ENCODE peak calls at places on chromosome 18, in six cellular contexts. O is astrocyte; E is sigmoid colon; T is activated CD4-positive, CD25-positive, alpha-beta regulatory T cell treated with anti-CD3 and anti-CD28 coated beads, Interleukin-2, amount 50 U/mL, for 16 hours; B is A549; L is CD8-positive, alpha-beta T cell. H is an unnamed sample.

GRCh38 chr18:44589709-44590108 is 91.0 kb upstream of the SETBP1 start:
- DNase-seq in L (no peak), B (no peak), E (no peak), O (peak; percentile 92), T (no peak), H (peak; percentile 80)

GRCh38 chr18:27017901-27018500 is 152.5 kb upstream of the AQP4 start:
- DNase-seq in B (peak; percentile 13), T (no peak), O (no peak), L (no peak), E (no peak), H (no peak)

GRCh38 chr18:7452331-7452730 is 114.8 kb upstream of the PTPRM start:
- DNase-seq in B (peak; percentile 43), L (no peak), T (no peak), E (no peak), O (no peak), H (no peak)

GRCh38 chr18:48347756-48348326 is 61.3 kb downstream of the ZBTB7C start:
- DNase-seq in L (no peak), O (no peak), T (no peak), B (no peak), E (no peak), H (no peak)

GRCh38 chr18:48872234-48873145 is 78.3 kb downstream of the SMAD7 start:
- DNase-seq in O (peak; percentile 63), B (no peak), E (no peak), L (no peak), T (no peak), H (no peak)

GRCh38 chr18:22324191-22325131 is 93.3 kb downstream of the CTAGE1 start:
- DNase-seq in E (no peak), T (no peak), O (peak; percentile 15), B (no peak), L (no peak), H (no peak)

GRCh38 chr18:23723121-23723520 is 33.9 kb downstream of the LAMA3 start:
- DNase-seq in O (peak; percentile 30), E (no peak), T (no peak), B (no peak), L (no peak), H (no peak)

GRCh38 chr18:45793295-45793965 is 32.0 kb upstream of the SIGLEC15 start:
- DNase-seq in E (no peak), L (no peak), B (peak; percentile 83), O (peak; percentile 86), T (no peak), H (no peak)

GRCh38 chr18:76495435-76496199 is 575 bp upstream of the ZNF516 start:
- DNase-seq in E (peak; percentile 77), B (peak; percentile 34), T (no peak), O (peak; percentile 56), L (peak; percentile 34), H (no peak)

GRCh38 chr18:13236411-13236810 is 17.9 kb downstream of the LDLRAD4 start:
- DNase-seq in O (no peak), E (no peak), B (no peak), L (no peak), T (no peak), H (no peak)

H was measured in retinal pigment epithelial cell.